ENCODE peak calls at places on chromosomes 5 and 9, in six cellular contexts. F is SK-N-SH, M is GM12878, N is HCT116, C is H1, L is HepG2. P is an unnamed sample.

GRCh38 chr5:121086671-121087070 is 622.6 kb downstream of the PRR16 start:
- DNase-seq in F (no peak), M (no peak), N (no peak), C (no peak), L (no peak), P (no peak)

GRCh38 chr5:53343187-53343586 is 137.2 kb upstream of the FST start:
- DNase-seq in F (no peak), M (no peak), N (no peak), C (no peak), L (no peak), P (no peak)

GRCh38 chr5:177963966-177964365 is 32.1 kb downstream of the PROP1 start:
- DNase-seq in F (no peak), M (no peak), N (no peak), C (no peak), L (no peak), P (peak)

GRCh38 chr5:116702776-116703175 is 128.2 kb upstream of the SEMA6A start:
- DNase-seq in F (no peak), M (no peak), N (no peak), C (no peak), L (no peak), P (no peak)

GRCh38 chr9:125427556-125427955 is 165.9 kb downstream of the GAPVD1 start:
- DNase-seq in F (no peak), M (no peak), N (peak), C (no peak), L (no peak), P (no peak)

GRCh38 chr9:114953917-114954316 is 23.5 kb upstream of the TNFSF8 start:
- DNase-seq in F (no peak), M (no peak), N (no peak), C (no peak), L (no peak), P (no peak)

GRCh38 chr9:13651526-13651925 is 372.0 kb upstream of the MPDZ start:
- DNase-seq in F (no peak), M (no peak), N (no peak), C (no peak), L (no peak), P (no peak)

GRCh38 chr5:25458628-25459027 is 813.9 kb upstream of the CDH10 start:
- DNase-seq in F (no peak), M (no peak), N (no peak), C (no peak), L (no peak), P (peak)

DNA sequence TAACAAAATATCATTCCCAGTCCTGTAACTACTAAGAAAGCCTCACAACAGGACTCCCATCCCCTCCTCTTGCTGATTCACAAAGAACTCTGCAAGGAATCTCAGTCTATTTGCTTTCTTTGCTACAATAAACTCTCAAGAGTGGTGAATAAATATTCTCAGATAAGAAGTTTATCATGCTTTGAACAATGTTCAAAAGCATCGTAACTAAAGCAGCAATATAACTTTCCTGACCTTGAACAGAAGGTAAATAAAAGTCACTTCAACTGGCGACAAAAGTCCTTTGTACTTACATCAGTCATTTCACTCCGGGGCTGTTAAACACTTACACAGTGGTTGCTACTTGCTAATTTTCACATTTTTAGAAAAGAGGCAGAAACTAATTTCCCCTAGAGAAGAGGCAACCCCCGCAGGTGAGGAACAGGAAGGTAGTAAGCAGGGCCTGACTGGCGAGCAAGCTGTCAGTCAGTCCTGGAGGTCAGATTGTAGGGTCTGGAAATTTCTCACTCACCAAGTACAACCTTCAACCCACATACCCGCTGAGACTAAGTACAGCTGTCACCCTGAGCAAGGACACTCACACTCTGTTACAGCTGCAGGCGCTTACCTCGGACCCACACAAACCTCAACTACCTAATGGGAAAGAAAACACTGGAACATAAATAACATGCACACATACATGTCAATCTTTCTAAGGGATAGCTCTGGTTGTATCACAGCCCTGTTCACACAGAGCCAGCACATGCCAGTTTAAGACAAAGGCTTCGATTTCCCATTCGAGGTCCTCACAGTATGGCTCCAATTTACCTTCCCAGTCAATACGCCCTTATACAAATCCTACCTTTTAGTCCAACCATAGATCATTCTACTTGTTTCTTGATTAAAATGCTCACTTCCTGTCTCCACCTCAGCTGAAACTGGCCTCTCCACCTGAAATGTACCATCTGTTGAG is 104.6 kb upstream of the RETREG1 start:
- DNase-seq in F (no peak), M (no peak), N (no peak), C (no peak), L (peak), P (no peak)
- TF ChIP-seq JUND in F (no peak), M (no peak), N (no peak), C (no peak), L (no peak), P (no peak)

GRCh38 chr5:181149355-181149754 is 2.0 kb downstream of the OR2V2 start:
- DNase-seq in F (no peak), M (no peak), N (no peak), C (no peak), L (no peak), P (no peak)

GRCh38 chr5:181153814-181154213 is 6.4 kb downstream of the OR2V2 start:
- DNase-seq in F (no peak), M (no peak), N (no peak), C (no peak), L (no peak), P (no peak)

GRCh38 chr5:181149806-181150733 is 2.7 kb downstream of the OR2V2 start:
- DNase-seq in F (no peak), M (no peak), N (no peak), C (no peak), L (no peak), P (no peak)

GRCh38 chr5:181151146-181151545 is 3.8 kb downstream of the OR2V2 start:
- DNase-seq in F (peak), M (no peak), N (no peak), C (no peak), L (no peak), P (no peak)

GRCh38 chr5:181152406-181152805 is 5.0 kb downstream of the OR2V2 start:
- DNase-seq in F (no peak), M (no peak), N (no peak), C (no peak), L (peak), P (no peak)
- H3K9ac ChIP-seq in F (no peak), M (no peak), N (no peak), C (no peak), L (no peak), P (no peak)

GRCh38 chr9:16013366-16013765 is 460.5 kb downstream of the CCDC171 start:
- DNase-seq in F (no peak), M (no peak), N (no peak), C (no peak), L (no peak), P (no peak)

GRCh38 chr9:16010221-16010620 is 457.4 kb downstream of the CCDC171 start:
- DNase-seq in F (no peak), M (no peak), N (no peak), C (no peak), L (no peak), P (no peak)

GRCh38 chr9:16012621-16013020 is 459.8 kb downstream of the CCDC171 start:
- DNase-seq in F (no peak), M (no peak), N (no peak), C (no peak), L (no peak), P (no peak)

GRCh38 chr9:16013826-16014225 is 461.0 kb downstream of the CCDC171 start:
- DNase-seq in F (no peak), M (no peak), N (no peak), C (no peak), L (no peak), P (no peak)
- TF ChIP-seq JUND in F (no peak), M (no peak), N (no peak), C (no peak), L (no peak), P (no peak)

GRCh38 chr5:150136841-150137167 is 18.8 kb downstream of the PDGFRB start:
- DNase-seq in F (no peak), M (no peak), N (no peak), C (no peak), L (no peak), P (no peak)

GRCh38 chr5:150137168-150137957 is 18.3 kb downstream of the PDGFRB start:
- DNase-seq in F (no peak), M (no peak), N (no peak), C (no peak), L (peak), P (no peak)

GRCh38 chr5:150139334-150139733 is 16.3 kb downstream of the PDGFRB start:
- DNase-seq in F (no peak), M (no peak), N (no peak), C (no peak), L (no peak), P (no peak)

GRCh38 chr5:150137997-150138396 is 17.6 kb downstream of the PDGFRB start:
- DNase-seq in F (no peak), M (no peak), N (no peak), C (no peak), L (peak), P (no peak)

GRCh38 chr5:150138551-150139265 is 16.9 kb downstream of the PDGFRB start:
- DNase-seq in F (peak), M (no peak), N (no peak), C (no peak), L (peak), P (no peak)
- H3K9ac ChIP-seq in F (peak), M (no peak), N (no peak), C (no peak), L (peak), P (no peak)

GRCh38 chr5:171640396-171640981 is 145.1 kb upstream of the SMIM23 start:
- DNase-seq in F (no peak), M (no peak), N (no peak), C (no peak), L (no peak), P (no peak)

GRCh38 chr5:171641891-171642290 is 143.7 kb upstream of the SMIM23 start:
- DNase-seq in F (no peak), M (no peak), N (no peak), C (no peak), L (no peak), P (no peak)

GRCh38 chr5:171637811-171638210 is 147.8 kb upstream of the SMIM23 start:
- DNase-seq in F (no peak), M (no peak), N (no peak), C (no peak), L (no peak), P (no peak)

GRCh38 chr5:171639236-171639635 is 146.4 kb upstream of the SMIM23 start:
- DNase-seq in F (no peak), M (no peak), N (no peak), C (no peak), L (no peak), P (no peak)

GRCh38 chr5:171639966-171640365 is 145.7 kb upstream of the SMIM23 start:
- DNase-seq in F (no peak), M (no peak), N (no peak), C (no peak), L (no peak), P (no peak)
- TF ChIP-seq JUND in F (no peak), M (no peak), N (no peak), C (no peak), L (no peak), P (no peak)

DNA sequence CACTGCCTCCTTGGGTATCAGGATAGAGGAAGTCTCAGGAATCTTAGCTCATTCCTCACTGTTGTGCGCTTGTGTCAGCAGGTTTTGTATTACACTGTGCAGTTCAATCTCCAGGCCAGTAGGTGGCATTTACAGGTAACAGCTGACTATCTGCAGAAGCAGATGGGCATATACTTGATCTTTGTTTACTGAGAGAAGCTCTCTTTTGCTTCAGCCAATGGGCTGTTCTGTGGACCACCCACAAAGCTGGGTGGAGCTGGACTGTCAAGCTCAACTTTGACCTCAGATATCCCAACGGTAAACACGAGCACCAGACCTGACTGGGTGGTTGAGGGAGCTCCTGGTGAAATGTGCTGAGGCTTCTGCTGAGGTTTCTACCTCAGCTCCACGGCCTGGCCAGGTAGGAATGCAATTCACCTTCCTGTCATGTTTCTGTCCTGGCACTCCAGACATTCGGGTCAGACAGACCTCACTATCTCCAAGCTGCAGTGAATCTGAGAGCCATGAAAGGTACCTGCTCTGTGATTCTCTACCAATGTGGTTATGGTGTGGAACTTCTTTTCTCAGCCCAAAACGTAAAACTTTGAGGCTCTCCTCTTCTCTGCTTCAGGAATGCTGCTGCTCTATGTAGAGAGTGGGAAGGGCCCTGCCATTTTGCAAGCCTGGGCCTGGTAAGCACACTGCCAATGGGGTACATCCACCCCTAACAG is 167.9 kb upstream of the ACTBL2 start:
- DNase-seq in F (peak), M (peak), N (peak), C (peak), L (peak), P (peak)
- H3K9ac ChIP-seq in F (no peak), M (no peak), N (no peak), C (no peak), L (peak), P (peak)

GRCh38 chr5:112121268-112121667 is 297.8 kb downstream of the EPB41L4A start:
- DNase-seq in F (no peak), M (no peak), N (no peak), C (no peak), L (no peak), P (no peak)

GRCh38 chr5:112122353-112122752 is 296.7 kb downstream of the EPB41L4A start:
- DNase-seq in F (no peak), M (no peak), N (no peak), C (no peak), L (no peak), P (no peak)

GRCh38 chr5:112125910-112126309 is 293.2 kb downstream of the EPB41L4A start:
- DNase-seq in F (peak), M (no peak), N (no peak), C (no peak), L (no peak), P (no peak)

GRCh38 chr5:112124788-112125187 is 294.3 kb downstream of the EPB41L4A start:
- DNase-seq in F (no peak), M (no peak), N (no peak), C (no peak), L (no peak), P (no peak)

GRCh38 chr5:112123060-112123459 is 296.0 kb downstream of the EPB41L4A start:
- DNase-seq in F (no peak), M (no peak), N (no peak), C (no peak), L (no peak), P (no peak)
- TF ChIP-seq JUND in F (no peak), M (no peak), N (no peak), C (no peak), L (no peak), P (no peak)

GRCh38 chr5:83513081-83513480 is 41.5 kb downstream of the VCAN start:
- DNase-seq in F (no peak), M (no peak), N (no peak), C (no peak), L (no peak), P (no peak)
- H3K9ac ChIP-seq in F (no peak), M (no peak), N (no peak), C (no peak), L (no peak), P (no peak)

DNA sequence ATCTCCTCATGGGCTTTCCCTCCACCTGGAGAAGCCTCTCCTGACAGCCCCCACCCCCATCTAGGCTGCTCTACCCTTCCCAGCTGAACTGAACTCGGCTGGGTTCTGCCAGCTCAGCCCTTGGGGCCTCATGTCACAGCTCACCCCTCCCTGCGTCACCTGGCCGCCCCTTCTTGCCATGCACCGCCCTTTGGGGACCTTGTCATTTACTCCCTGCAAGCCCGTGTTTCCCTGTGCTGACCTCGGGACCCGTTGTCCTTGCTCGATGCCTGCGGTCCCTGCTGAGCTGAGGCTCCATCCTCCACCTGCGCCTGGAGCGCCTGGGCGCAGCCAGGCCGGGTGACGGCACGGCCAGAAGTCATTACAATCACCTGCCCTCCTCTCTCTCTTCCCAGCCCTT is 48.3 kb upstream of the COL5A1 start:
- DNase-seq in F (no peak), M (no peak), N (no peak), C (no peak), L (no peak), P (no peak)
- TF ChIP-seq JUND in F (no peak), M (no peak), N (no peak), C (no peak), L (no peak), P (no peak)